ENCODE peak calls at places on chromosomes 12 and 14, in four cellular contexts. D is cardiac fibroblast, K is neural crest cell, C is breast epithelium. X is an unnamed sample.

GRCh38 chr14:63045612-63046320 is 508 bp upstream of the KCNH5 start:
- DNase-seq in C (no peak), K (peak; percentile 73), D (peak; percentile 14), X (no peak)

GRCh38 chr14:90319173-90319572 is 12.6 kb downstream of the NRDE2 start:
- DNase-seq in D (no peak), K (no peak), C (no peak), X (peak; percentile 36)

GRCh38 chr14:73757381-73757780 is 43.2 kb upstream of the PNMA1 start:
- DNase-seq in K (no peak), D (no peak), C (no peak), X (no peak)

GRCh38 chr14:63543826-63544320 is 696 bp upstream of the PPP2R5E start:
- DNase-seq in D (no peak), K (peak; percentile 8), C (no peak), X (no peak)

GRCh38 chr12:114408881-114409795 is 3.2 kb upstream of the TBX5 start:
- DNase-seq in C (no peak), K (no peak), D (peak; percentile 74), X (peak; percentile 21)

GRCh38 chr12:62683724-62684501 is 217.3 kb downstream of the MON2 start:
- DNase-seq in C (no peak), K (no peak), D (peak; percentile 88), X (no peak)

GRCh38 chr14:38339704-38340103 is 83.8 kb upstream of the CLEC14A start:
- DNase-seq in K (no peak), D (peak; percentile 61), C (no peak), X (no peak)

GRCh38 chr12:109134186-109134917 is 18.0 kb downstream of the ACACB start:
- DNase-seq in K (peak; percentile 14), D (peak; percentile 87), C (no peak), X (no peak)

GRCh38 chr12:109523071-109523470 is 45.6 kb downstream of the UBE3B start:
- DNase-seq in C (no peak), D (no peak), K (no peak), X (no peak)

GRCh38 chr12:86712425-86712843 is 456.2 kb upstream of the MGAT4C start:
- DNase-seq in D (peak; percentile 98), K (no peak), C (no peak), X (peak; percentile 98)

GRCh38 chr14:22847661-22848341 is 11.4 kb downstream of the MMP14 start:
- DNase-seq in C (no peak), D (peak; percentile 77), K (no peak), X (no peak)

GRCh38 chr12:42568952-42569916 is 20.3 kb downstream of the PRICKLE1 start:
- DNase-seq in C (no peak), K (no peak), D (peak; percentile 78), X (no peak)
- TF ChIP-seq CTCF in C (no peak), K (peak; percentile 69), D (peak; percentile 59), X (peak; percentile 80)

GRCh38 chr12:76551482-76551888 is 8.1 kb downstream of the OSBPL8 start:
- DNase-seq in D (no peak), C (no peak), K (no peak), X (no peak)

GRCh38 chr12:76549131-76549530 is 10.4 kb downstream of the OSBPL8 start:
- DNase-seq in D (no peak), C (no peak), K (no peak), X (no peak)

GRCh38 chr12:76555226-76555767 is 4.3 kb downstream of the OSBPL8 start:
- DNase-seq in C (no peak), D (no peak), K (no peak), X (no peak)

GRCh38 chr12:76554411-76555225 is 5.0 kb downstream of the OSBPL8 start:
- DNase-seq in C (no peak), D (no peak), K (no peak), X (no peak)

DNA sequence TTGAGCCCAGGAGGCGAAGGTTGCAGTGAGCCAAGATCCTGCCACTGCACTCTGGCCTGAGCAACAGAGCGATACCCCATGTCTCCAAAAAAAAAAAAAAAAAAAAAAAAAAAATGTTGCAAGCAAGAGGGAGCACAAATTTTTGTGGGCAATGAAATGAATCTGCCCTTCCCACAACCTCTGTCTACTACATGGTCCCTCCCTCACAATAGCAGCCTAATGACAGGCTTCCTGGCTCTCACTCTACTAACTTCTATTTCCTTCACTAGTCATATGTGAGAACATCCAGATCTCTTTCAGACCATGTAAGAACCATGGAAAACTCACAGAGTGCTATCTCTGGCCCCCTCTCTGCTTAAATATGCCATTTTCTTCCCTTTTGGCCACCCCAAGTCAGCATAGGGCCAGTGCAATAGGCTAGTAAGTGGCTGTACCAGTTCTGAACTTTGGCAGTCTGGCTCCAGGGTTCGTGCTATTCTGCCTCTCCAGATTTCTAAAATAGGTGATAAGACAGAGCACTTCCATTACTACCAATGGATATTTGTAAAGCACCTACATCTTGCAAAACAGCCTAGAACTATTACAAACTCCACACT is 7.1 kb downstream of the OSBPL8 start:
- DNase-seq in C (no peak), K (no peak), D (peak; percentile 50), X (no peak)
- TF ChIP-seq CTCF in C (no peak), K (no peak), D (no peak), X (no peak)

GRCh38 chr12:128190614-128191013 is 76.4 kb upstream of the TMEM132C start:
- DNase-seq in C (no peak), D (no peak), K (peak; percentile 68), X (no peak)
- TF ChIP-seq CTCF in C (no peak), D (no peak), K (peak; percentile 77), X (no peak)

GRCh38 chr14:70133461-70133860 is 55.3 kb downstream of the SLC8A3 start:
- DNase-seq in C (no peak), K (no peak), D (no peak), X (no peak)

GRCh38 chr14:70140614-70141013 is 48.1 kb downstream of the SLC8A3 start:
- DNase-seq in D (no peak), C (no peak), K (no peak), X (no peak)

GRCh38 chr14:70143306-70143705 is 45.4 kb downstream of the SLC8A3 start:
- DNase-seq in K (no peak), C (no peak), D (no peak), X (no peak)

GRCh38 chr14:70139384-70139783 is 49.4 kb downstream of the SLC8A3 start:
- DNase-seq in K (no peak), D (no peak), C (no peak), X (no peak)
- TF ChIP-seq CTCF in K (no peak), D (no peak), C (no peak), X (no peak)

DNA sequence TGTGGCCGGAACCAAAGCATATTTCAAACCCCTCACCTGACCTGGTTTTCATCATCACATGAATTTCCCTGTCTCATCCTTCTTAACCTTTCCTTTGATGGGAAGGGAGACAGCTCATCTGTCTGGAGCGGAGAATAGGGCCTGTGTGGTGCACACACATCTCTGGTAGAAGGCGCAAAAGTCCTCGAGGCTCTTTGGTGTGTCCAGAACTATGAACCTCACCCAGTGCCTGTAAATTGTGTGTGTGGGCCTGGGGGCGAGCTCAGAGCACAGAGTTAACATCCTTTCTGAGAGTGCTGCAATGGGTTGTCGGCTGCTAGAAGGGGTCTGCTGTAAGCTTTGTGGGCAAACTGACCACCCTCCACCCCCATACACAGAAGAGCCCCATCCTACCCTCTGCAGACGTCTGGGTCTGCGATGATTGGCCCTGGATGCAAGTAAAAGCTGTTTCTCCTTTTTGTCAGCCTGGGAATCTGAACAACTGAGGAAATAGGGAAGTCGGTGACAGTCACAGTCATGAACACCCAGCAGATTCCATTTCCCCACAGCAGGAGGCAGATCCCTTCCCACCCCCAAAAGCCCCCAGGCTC is 654 bp downstream of the GALNT6 start:
- DNase-seq in K (no peak), D (no peak), C (no peak), X (peak; percentile 82)
- TF ChIP-seq CTCF in K (no peak), D (no peak), C (no peak), X (no peak)

GRCh38 chr14:36313898-36314297 is 6.5 kb downstream of the MBIP start:
- DNase-seq in K (no peak), C (no peak), D (no peak), X (no peak)
- TF ChIP-seq CTCF in K (peak; percentile 36), C (no peak), D (no peak), X (peak; percentile 22)

X was measured in foreskin keratinocyte.